ENCODE peak calls at places on chromosomes 6 and 20, in nine cellular contexts. N is AG04450; P is right lobe of liver; Y is activated CD8-positive, alpha-beta memory T cell treated with anti-CD3 and anti-CD28 coated beads for 48 hours; L is DMS53; X is endothelial cell; O is NCI-H1092 treated with DMSO at 0.1 percent for 48 hours; W is HCT116; D is Panc1. J is an unnamed sample.

GRCh38 chr20:50469324-50469723 is 40.9 kb upstream of the PTPN1 start:
- DNase-seq in N (no peak), P (no peak), Y (no peak), L (no peak), X (no peak), O (no peak), W (no peak), D (no peak), J (no peak)

GRCh38 chr6:64250126-64250525 is 614.5 kb downstream of the PHF3 start:
- DNase-seq in N (peak), P (no peak), Y (no peak), L (no peak), X (no peak), O (no peak), W (no peak), D (no peak), J (no peak)

GRCh38 chr6:125101656-125102055 is 51.9 kb upstream of the TPD52L1 start:
- DNase-seq in N (no peak), P (no peak), Y (no peak), L (no peak), X (no peak), O (no peak), W (no peak), D (no peak), J (no peak)

GRCh38 chr6:32108094-32108627 is 977 bp downstream of the TNXB start:
- DNase-seq in N (no peak), P (no peak), Y (no peak), L (no peak), X (no peak), O (no peak), W (no peak), D (no peak), J (no peak)

GRCh38 chr6:170182781-170183120 is 108.1 kb downstream of the DLL1 start:
- DNase-seq in N (no peak), P (no peak), Y (no peak), L (no peak), X (no peak), O (no peak), W (no peak), D (no peak), J (no peak)

GRCh38 chr20:20837574-20838021 is 125.2 kb upstream of the RALGAPA2 start:
- DNase-seq in N (peak), P (peak), Y (peak), L (peak), X (peak), O (peak), W (peak), D (no peak), J (no peak)

GRCh38 chr20:32968833-32969241 is 35.4 kb downstream of the SUN5 start:
- DNase-seq in N (no peak), P (peak), Y (no peak), L (no peak), X (no peak), O (no peak), W (no peak), D (no peak), J (no peak)

GRCh38 chr6:108363756-108364356 is 69.0 kb downstream of the AFG1L start:
- DNase-seq in N (no peak), P (no peak), Y (no peak), L (no peak), X (no peak), O (no peak), W (no peak), D (no peak), J (no peak)

GRCh38 chr6:148265058-148265457 is 77.6 kb upstream of the SASH1 start:
- DNase-seq in N (no peak), P (no peak), Y (no peak), L (no peak), X (no peak), O (no peak), W (no peak), D (no peak), J (no peak)

GRCh38 chr6:65760285-65760684 is 53.3 kb upstream of the EYS start:
- DNase-seq in N (no peak), P (no peak), Y (no peak), L (peak), X (no peak), O (no peak), W (no peak), D (no peak), J (no peak)

GRCh38 chr6:144064402-144064830 is 31.0 kb downstream of the SF3B5 start:
- DNase-seq in N (no peak), P (peak), Y (peak), L (peak), X (peak), O (no peak), W (no peak), D (no peak), J (no peak)

GRCh38 chr6:110250838-110251237 is 70.6 kb downstream of the CDC40 start:
- DNase-seq in N (no peak), P (no peak), Y (no peak), L (no peak), X (no peak), O (no peak), W (no peak), D (no peak), J (no peak)

GRCh38 chr6:130434174-130434873 is 68.5 kb downstream of the TMEM200A start:
- DNase-seq in N (no peak), P (no peak), Y (no peak), L (no peak), X (no peak), O (no peak), W (peak), D (no peak), J (no peak)

GRCh38 chr20:37395411-37395800 is 49.5 kb downstream of the SRC start:
- DNase-seq in N (no peak), P (no peak), Y (no peak), L (no peak), X (no peak), O (no peak), W (no peak), D (no peak), J (no peak)

J was measured in H1.